ENCODE peak calls at places on chromosomes 6 and 20, in six cellular contexts. K is heart right ventricle; R is small intestine; H is CD4-positive, CD25-positive, alpha-beta regulatory T cell; C is heart left ventricle; M is HAP-1. W is an unnamed sample.
A peak's percentile ranks its signal among the peaks of the same experiment; 100 is the strongest.

GRCh38 chr6:20253021-20253420 is 40.8 kb upstream of the MBOAT1 start:
- DNase-seq in M (no peak), H (no peak), R (peak; percentile 21), C (no peak), K (no peak), W (no peak)

GRCh38 chr6:70310063-70310694 is 7.3 kb upstream of the COL9A1 start:
- DNase-seq in M (peak; percentile 36), K (no peak), C (no peak), H (peak; percentile 13), R (peak; percentile 67), W (no peak)

GRCh38 chr6:65997539-65997938 is 290.5 kb upstream of the EYS start:
- DNase-seq in K (no peak), R (no peak), H (no peak), C (no peak), M (no peak), W (no peak)

GRCh38 chr6:89148016-89148750 is 2.3 kb downstream of the PM20D2 start:
- DNase-seq in H (no peak), K (no peak), M (no peak), R (no peak), C (no peak), W (no peak)

GRCh38 chr6:8857160-8857559 is 421.8 kb upstream of the SLC35B3 start:
- DNase-seq in R (no peak), H (no peak), K (no peak), M (no peak), C (no peak), W (no peak)

GRCh38 chr6:1042583-1043457 is 269.1 kb upstream of the FOXQ1 start:
- DNase-seq in K (no peak), M (no peak), C (no peak), H (no peak), R (peak; percentile 48), W (no peak)

GRCh38 chr6:20038385-20038784 is 173.9 kb downstream of the MBOAT1 start:
- DNase-seq in R (no peak), C (no peak), M (no peak), K (no peak), H (no peak), W (no peak)

GRCh38 chr6:89145461-89145961 is 344 bp upstream of the PM20D2 start:
- DNase-seq in K (no peak), M (peak; percentile 48), C (no peak), H (peak; percentile 52), R (peak; percentile 58), W (peak; percentile 51)

GRCh38 chr20:50395258-50395729 is 114.9 kb upstream of the PTPN1 start:
- DNase-seq in M (no peak), K (peak; percentile 44), H (no peak), C (peak; percentile 60), R (no peak), W (no peak)

GRCh38 chr6:39294899-39295298 is 19.3 kb downstream of the KCNK17 start:
- DNase-seq in H (no peak), C (no peak), R (no peak), M (no peak), K (no peak), W (no peak)

GRCh38 chr6:3534599-3534998 is 77.7 kb upstream of the SLC22A23 start:
- DNase-seq in K (no peak), C (no peak), R (no peak), M (no peak), H (no peak), W (no peak)

GRCh38 chr6:148999501-148999900 is 252.7 kb downstream of the UST start:
- DNase-seq in H (no peak), K (no peak), R (no peak), C (no peak), M (no peak), W (no peak)

GRCh38 chr20:45913105-45913504 is 1.1 kb upstream of the PLTP start:
- DNase-seq in M (no peak), R (no peak), K (no peak), H (no peak), C (no peak), W (no peak)

GRCh38 chr6:152099816-152100618 is 292.5 kb downstream of the ESR1 start:
- DNase-seq in K (peak; percentile 40), C (peak; percentile 39), H (no peak), M (no peak), R (no peak), W (no peak)

GRCh38 chr20:43722153-43722505 is 4.7 kb downstream of the GTSF1L start:
- DNase-seq in M (no peak), K (no peak), C (no peak), R (no peak), H (peak; percentile 78), W (peak; percentile 85)

GRCh38 chr6:26065952-26066380 is 21.3 kb upstream of the HFE start:
- DNase-seq in C (peak; percentile 57), K (peak; percentile 62), H (peak; percentile 80), M (peak; percentile 83), R (peak; percentile 93), W (peak; percentile 60)

GRCh38 chr6:113432729-113433505 is 424.2 kb upstream of the MARCKS start:
- DNase-seq in M (no peak), C (no peak), K (no peak), R (no peak), H (no peak), W (no peak)

GRCh38 chr6:36928547-36928918 is 26.0 kb upstream of the PI16 start:
- DNase-seq in M (no peak), R (peak; percentile 28), K (no peak), H (no peak), C (no peak), W (no peak)

GRCh38 chr6:35469711-35470662 is 1.8 kb downstream of the RPL10A start:
- DNase-seq in M (no peak), K (no peak), C (no peak), H (peak; percentile 18), R (peak; percentile 38), W (peak; percentile 17)

GRCh38 chr6:111996159-111996558 is 57.7 kb upstream of the CCN6 start:
- DNase-seq in H (no peak), M (no peak), K (no peak), R (no peak), C (no peak), W (no peak)

GRCh38 chr6:158803733-158804143 is 15.4 kb downstream of the EZR start:
- DNase-seq in H (peak; percentile 73), K (peak; percentile 20), R (peak; percentile 66), M (no peak), C (no peak), W (peak; percentile 52)

GRCh38 chr6:45591306-45591705 is 213.6 kb upstream of the SUPT3H start:
- DNase-seq in H (no peak), C (no peak), K (no peak), M (no peak), R (no peak), W (no peak)

GRCh38 chr6:108142240-108142639 is 23.6 kb upstream of the NR2E1 start:
- DNase-seq in K (no peak), H (no peak), M (no peak), C (no peak), R (no peak), W (no peak)

GRCh38 chr6:134873500-134874388 is 76.2 kb downstream of the ALDH8A1 start:
- DNase-seq in M (no peak), R (peak; percentile 80), C (no peak), H (peak; percentile 8), K (no peak), W (peak; percentile 10)

GRCh38 chr6:65937982-65938381 is 231.0 kb upstream of the EYS start:
- DNase-seq in H (no peak), M (no peak), K (peak; percentile 4), R (no peak), C (no peak), W (no peak)

GRCh38 chr6:166760288-166760687 is 133.2 kb upstream of the RPS6KA2 start:
- DNase-seq in H (peak; percentile 26), C (no peak), M (no peak), R (no peak), K (no peak), W (no peak)

GRCh38 chr6:158026054-158026900 is 44.6 kb downstream of the SYNJ2 start:
- DNase-seq in C (peak; percentile 91), R (peak; percentile 67), K (peak; percentile 92), M (no peak), H (peak; percentile 77), W (peak; percentile 81)

GRCh38 chr6:114144887-114145851 is 174.2 kb upstream of the HDAC2 start:
- DNase-seq in C (no peak), M (no peak), K (no peak), H (no peak), R (no peak), W (no peak)

GRCh38 chr6:13488896-13489237 is 1.5 kb upstream of the GFOD1 start:
- DNase-seq in H (no peak), K (no peak), M (no peak), R (no peak), C (peak; percentile 12), W (no peak)
- H3K4me1 ChIP-seq in H (peaks cover 23% of the 10 kb centered on the region), K (peaks cover 10% of the 10 kb centered on the region), M (peaks cover 11% of the 10 kb centered on the region), R (no peaks in the 10 kb centered on the region), C (peaks cover 15% of the 10 kb centered on the region), W (peaks cover 12% of the 10 kb centered on the region)

GRCh38 chr20:47352332-47353223 is 3.9 kb downstream of the ZMYND8 start:
- DNase-seq in H (no peak), M (peak; percentile 50), R (peak; percentile 49), C (peak; percentile 43), K (peak; percentile 51), W (no peak)

GRCh38 chr20:47353224-47353696 is 3.2 kb downstream of the ZMYND8 start:
- DNase-seq in C (no peak), H (no peak), K (no peak), M (no peak), R (no peak), W (no peak)

GRCh38 chr20:47350691-47351545 is 5.6 kb downstream of the ZMYND8 start:
- DNase-seq in H (no peak), C (no peak), K (no peak), M (no peak), R (no peak), W (no peak)

GRCh38 chr20:47350181-47350550 is 6.3 kb downstream of the ZMYND8 start:
- DNase-seq in K (no peak), H (peak; percentile 53), C (no peak), R (no peak), M (no peak), W (peak; percentile 50)

DNA sequence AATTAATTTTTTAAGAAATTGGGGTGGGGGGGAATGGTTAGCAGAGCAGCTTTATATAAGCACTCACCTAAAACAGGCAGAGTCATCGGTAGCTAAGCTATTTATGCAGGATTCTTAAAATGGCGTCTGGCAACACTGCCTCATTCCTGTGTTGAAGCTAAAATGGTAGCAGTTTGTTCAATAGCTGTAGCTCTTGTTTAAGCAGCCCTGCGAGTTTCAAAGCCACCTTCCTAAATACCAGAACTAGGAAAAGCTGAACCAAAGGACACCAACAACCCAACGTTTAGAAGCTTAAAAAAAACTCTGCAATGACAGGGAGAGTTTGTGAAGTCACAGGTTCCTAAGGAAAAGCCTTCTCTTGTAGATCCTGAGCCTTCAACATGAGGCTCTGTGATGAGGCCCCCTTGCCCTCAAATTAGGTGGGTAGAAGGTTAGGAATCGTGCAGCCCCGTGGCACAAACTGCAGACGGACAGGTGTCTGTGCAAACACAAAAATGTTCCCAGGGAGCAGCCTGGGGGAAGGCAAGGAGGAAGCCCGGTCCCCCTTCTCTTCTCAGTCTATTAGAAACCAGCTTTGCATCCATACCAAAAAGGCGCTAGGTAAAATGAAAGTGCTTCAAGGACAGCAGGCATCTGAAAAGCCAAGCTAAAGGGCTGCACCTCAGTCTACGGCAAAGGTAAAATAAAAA is 4.7 kb downstream of the ZMYND8 start:
- DNase-seq in R (peak; percentile 43), K (no peak), H (no peak), C (no peak), M (no peak), W (no peak)
- H3K4me1 ChIP-seq in R (peaks cover 13% of the 10 kb centered on the region), K (peaks cover 94% of the 10 kb centered on the region), H (peaks cover 83% of the 10 kb centered on the region), C (peaks cover 96% of the 10 kb centered on the region), M (peaks cover 87% of the 10 kb centered on the region), W (peaks cover 88% of the 10 kb centered on the region)

GRCh38 chr20:4966826-4967751 is 34.2 kb downstream of the SLC23A2 start:
- DNase-seq in H (no peak), M (no peak), C (no peak), R (no peak), K (no peak), W (no peak)
- H3K4me1 ChIP-seq in H (peaks cover 6% of the 10 kb centered on the region), M (no peaks in the 10 kb centered on the region), C (peaks cover 3% of the 10 kb centered on the region), R (peaks cover 7% of the 10 kb centered on the region), K (no peaks in the 10 kb centered on the region), W (peaks cover 7% of the 10 kb centered on the region)

GRCh38 chr6:150281767-150282166 is 87.0 kb upstream of the IYD start:
- DNase-seq in K (no peak), C (no peak), R (no peak), H (no peak), M (no peak), W (no peak)
- H3K4me1 ChIP-seq in K (no peaks in the 10 kb centered on the region), C (no peaks in the 10 kb centered on the region), R (no peaks in the 10 kb centered on the region), H (no peaks in the 10 kb centered on the region), M (no peaks in the 10 kb centered on the region), W (no peaks in the 10 kb centered on the region)

W was measured in CD8-positive, alpha-beta memory T cell.